ENCODE peak calls at places on chromosomes 6 and 20, in eight cellular contexts. One of them, this sample, is unnamed.

GRCh38 chr6:113649276-113649675 is 207.9 kb upstream of the MARCKS start:
- DNase-seq in fibroblast of the aortic adventitia: peak; percentile 27
- DNase-seq in AG04450: no peak
- DNase-seq in foreskin fibroblast: no peak
- DNase-seq in neural crest cell: no peak
- DNase-seq in endothelial cell: no peak
- DNase-seq in fibroblast of lung: no peak
- DNase-seq in fibroblast of villous mesenchyme: peak; percentile 51
- DNase-seq in this sample: no peak

GRCh38 chr6:139920027-139920851 is 545.8 kb upstream of the CITED2 start:
- DNase-seq in fibroblast of the aortic adventitia: no peak
- DNase-seq in AG04450: no peak
- DNase-seq in foreskin fibroblast: no peak
- DNase-seq in neural crest cell: no peak
- DNase-seq in endothelial cell: no peak
- DNase-seq in fibroblast of lung: no peak
- DNase-seq in fibroblast of villous mesenchyme: no peak
- DNase-seq in this sample: no peak

GRCh38 chr6:104633125-104633524 is 226.6 kb downstream of the HACE1 start:
- DNase-seq in fibroblast of the aortic adventitia: no peak
- DNase-seq in AG04450: no peak
- DNase-seq in foreskin fibroblast: peak; percentile 18
- DNase-seq in neural crest cell: no peak
- DNase-seq in endothelial cell: no peak
- DNase-seq in fibroblast of lung: no peak
- DNase-seq in fibroblast of villous mesenchyme: no peak
- DNase-seq in this sample: no peak

GRCh38 chr6:125229080-125229479 is 72.7 kb downstream of the HDDC2 start:
- DNase-seq in fibroblast of the aortic adventitia: peak; percentile 46
- DNase-seq in AG04450: no peak
- DNase-seq in foreskin fibroblast: peak; percentile 6
- DNase-seq in neural crest cell: no peak
- DNase-seq in endothelial cell: no peak
- DNase-seq in fibroblast of lung: peak; percentile 16
- DNase-seq in fibroblast of villous mesenchyme: peak; percentile 5
- DNase-seq in this sample: no peak

GRCh38 chr6:34315780-34316179 is 67.0 kb upstream of the SMIM29 start:
- DNase-seq in fibroblast of the aortic adventitia: no peak
- DNase-seq in AG04450: no peak
- DNase-seq in foreskin fibroblast: no peak
- DNase-seq in neural crest cell: no peak
- DNase-seq in endothelial cell: no peak
- DNase-seq in fibroblast of lung: no peak
- DNase-seq in fibroblast of villous mesenchyme: no peak
- DNase-seq in this sample: no peak

GRCh38 chr6:30520480-30520992 is 31.2 kb downstream of the HLA-E start:
- DNase-seq in fibroblast of the aortic adventitia: no peak
- DNase-seq in AG04450: no peak
- DNase-seq in foreskin fibroblast: peak; percentile 9
- DNase-seq in neural crest cell: no peak
- DNase-seq in endothelial cell: no peak
- DNase-seq in fibroblast of lung: no peak
- DNase-seq in fibroblast of villous mesenchyme: peak; percentile 23
- DNase-seq in this sample: no peak

GRCh38 chr20:63132131-63132714 is 83.7 kb downstream of the YTHDF1 start:
- DNase-seq in fibroblast of the aortic adventitia: no peak
- DNase-seq in AG04450: no peak
- DNase-seq in foreskin fibroblast: no peak
- DNase-seq in neural crest cell: no peak
- DNase-seq in endothelial cell: no peak
- DNase-seq in fibroblast of lung: no peak
- DNase-seq in fibroblast of villous mesenchyme: no peak
- DNase-seq in this sample: peak; percentile 0

GRCh38 chr6:74018825-74019224 is 322.8 kb downstream of the CD109 start:
- DNase-seq in fibroblast of the aortic adventitia: no peak
- DNase-seq in AG04450: no peak
- DNase-seq in foreskin fibroblast: peak; percentile 33
- DNase-seq in neural crest cell: no peak
- DNase-seq in endothelial cell: no peak
- DNase-seq in fibroblast of lung: peak; percentile 3
- DNase-seq in fibroblast of villous mesenchyme: no peak
- DNase-seq in this sample: no peak

GRCh38 chr20:56483970-56484369 is 15.5 kb downstream of the RTF2 start:
- DNase-seq in fibroblast of the aortic adventitia: no peak
- DNase-seq in AG04450: no peak
- DNase-seq in foreskin fibroblast: no peak
- DNase-seq in neural crest cell: no peak
- DNase-seq in endothelial cell: no peak
- DNase-seq in fibroblast of lung: no peak
- DNase-seq in fibroblast of villous mesenchyme: no peak
- DNase-seq in this sample: no peak

GRCh38 chr6:34484899-34485298 is 19.0 kb downstream of the PACSIN1 start:
- DNase-seq in fibroblast of the aortic adventitia: no peak
- DNase-seq in AG04450: no peak
- DNase-seq in foreskin fibroblast: no peak
- DNase-seq in neural crest cell: no peak
- DNase-seq in endothelial cell: no peak
- DNase-seq in fibroblast of lung: no peak
- DNase-seq in fibroblast of villous mesenchyme: no peak
- DNase-seq in this sample: no peak

GRCh38 chr20:21050710-21051109 is 55.4 kb downstream of the LINC00237 start:
- DNase-seq in fibroblast of the aortic adventitia: no peak
- DNase-seq in AG04450: no peak
- DNase-seq in foreskin fibroblast: no peak
- DNase-seq in neural crest cell: no peak
- DNase-seq in endothelial cell: no peak
- DNase-seq in fibroblast of lung: no peak
- DNase-seq in fibroblast of villous mesenchyme: no peak
- DNase-seq in this sample: no peak

GRCh38 chr6:138986578-138986977 is 1.5 kb downstream of the REPS1 start:
- DNase-seq in fibroblast of the aortic adventitia: peak; percentile 36
- DNase-seq in AG04450: no peak
- DNase-seq in foreskin fibroblast: peak; percentile 40
- DNase-seq in neural crest cell: no peak
- DNase-seq in endothelial cell: no peak
- DNase-seq in fibroblast of lung: no peak
- DNase-seq in fibroblast of villous mesenchyme: peak; percentile 79
- DNase-seq in this sample: no peak

GRCh38 chr6:47525330-47526057 is 47.9 kb downstream of the CD2AP start:
- DNase-seq in fibroblast of the aortic adventitia: no peak
- DNase-seq in AG04450: no peak
- DNase-seq in foreskin fibroblast: no peak
- DNase-seq in neural crest cell: no peak
- DNase-seq in endothelial cell: no peak
- DNase-seq in fibroblast of lung: no peak
- DNase-seq in fibroblast of villous mesenchyme: no peak
- DNase-seq in this sample: no peak

GRCh38 chr6:134114918-134115714 is 62.7 kb upstream of the SLC2A12 start:
- DNase-seq in fibroblast of the aortic adventitia: no peak
- DNase-seq in AG04450: no peak
- DNase-seq in foreskin fibroblast: no peak
- DNase-seq in neural crest cell: no peak
- DNase-seq in endothelial cell: no peak
- DNase-seq in fibroblast of lung: no peak
- DNase-seq in fibroblast of villous mesenchyme: no peak
- DNase-seq in this sample: no peak

GRCh38 chr6:153727910-153728309 is 311.1 kb upstream of the OPRM1 start:
- DNase-seq in fibroblast of the aortic adventitia: no peak
- DNase-seq in AG04450: no peak
- DNase-seq in foreskin fibroblast: peak; percentile 1
- DNase-seq in neural crest cell: no peak
- DNase-seq in endothelial cell: no peak
- DNase-seq in fibroblast of lung: no peak
- DNase-seq in fibroblast of villous mesenchyme: peak; percentile 71
- DNase-seq in this sample: no peak

GRCh38 chr6:144007779-144008500 is at the start of gene PLAGL1:
- DNase-seq in fibroblast of the aortic adventitia: peak; percentile 69
- DNase-seq in AG04450: peak; percentile 16
- DNase-seq in foreskin fibroblast: peak; percentile 85
- DNase-seq in neural crest cell: peak; percentile 41
- DNase-seq in endothelial cell: peak; percentile 65
- DNase-seq in fibroblast of lung: peak; percentile 61
- DNase-seq in fibroblast of villous mesenchyme: peak; percentile 70
- DNase-seq in this sample: peak; percentile 55

GRCh38 chr20:56574531-56575142 is 41.6 kb downstream of the FAM209B start:
- DNase-seq in fibroblast of the aortic adventitia: no peak
- DNase-seq in AG04450: no peak
- DNase-seq in foreskin fibroblast: peak; percentile 42
- DNase-seq in neural crest cell: no peak
- DNase-seq in endothelial cell: no peak
- DNase-seq in fibroblast of lung: no peak
- DNase-seq in fibroblast of villous mesenchyme: no peak
- DNase-seq in this sample: no peak

GRCh38 chr6:150751296-150751695 is 114.2 kb upstream of the MTHFD1L start:
- DNase-seq in fibroblast of the aortic adventitia: peak; percentile 33
- DNase-seq in AG04450: no peak
- DNase-seq in foreskin fibroblast: no peak
- DNase-seq in neural crest cell: no peak
- DNase-seq in endothelial cell: no peak
- DNase-seq in fibroblast of lung: no peak
- DNase-seq in fibroblast of villous mesenchyme: no peak
- DNase-seq in this sample: no peak

GRCh38 chr20:45545754-45546453 is 1.3 kb downstream of the EPPIN start:
- DNase-seq in fibroblast of the aortic adventitia: peak; percentile 61
- DNase-seq in AG04450: peak; percentile 1
- DNase-seq in foreskin fibroblast: peak; percentile 60
- DNase-seq in neural crest cell: no peak
- DNase-seq in endothelial cell: no peak
- DNase-seq in fibroblast of lung: peak; percentile 48
- DNase-seq in fibroblast of villous mesenchyme: peak; percentile 51
- DNase-seq in this sample: no peak

GRCh38 chr6:94344866-94345265 is 925.5 kb upstream of the EPHA7 start:
- DNase-seq in fibroblast of the aortic adventitia: no peak
- DNase-seq in AG04450: no peak
- DNase-seq in foreskin fibroblast: no peak
- DNase-seq in neural crest cell: no peak
- DNase-seq in endothelial cell: no peak
- DNase-seq in fibroblast of lung: no peak
- DNase-seq in fibroblast of villous mesenchyme: no peak
- DNase-seq in this sample: no peak

GRCh38 chr20:45408646-45409213 is 641 bp downstream of the DBNDD2 start:
- DNase-seq in fibroblast of the aortic adventitia: no peak
- DNase-seq in AG04450: no peak
- DNase-seq in foreskin fibroblast: no peak
- DNase-seq in neural crest cell: no peak
- DNase-seq in endothelial cell: no peak
- DNase-seq in fibroblast of lung: no peak
- DNase-seq in fibroblast of villous mesenchyme: no peak
- DNase-seq in this sample: no peak

GRCh38 chr6:46598215-46598614 is 54.4 kb downstream of the CYP39A1 start:
- DNase-seq in fibroblast of the aortic adventitia: no peak
- DNase-seq in AG04450: no peak
- DNase-seq in foreskin fibroblast: no peak
- DNase-seq in neural crest cell: no peak
- DNase-seq in endothelial cell: no peak
- DNase-seq in fibroblast of lung: no peak
- DNase-seq in fibroblast of villous mesenchyme: no peak
- DNase-seq in this sample: no peak

GRCh38 chr6:150142657-150143501 is at the start of gene PPP1R14C:
- DNase-seq in fibroblast of the aortic adventitia: no peak
- DNase-seq in AG04450: no peak
- DNase-seq in foreskin fibroblast: peak; percentile 34
- DNase-seq in neural crest cell: peak; percentile 47
- DNase-seq in endothelial cell: peak; percentile 44
- DNase-seq in fibroblast of lung: no peak
- DNase-seq in fibroblast of villous mesenchyme: no peak
- DNase-seq in this sample: peak; percentile 78

GRCh38 chr20:62433655-62434054 is 6.3 kb upstream of the RBBP8NL start:
- DNase-seq in fibroblast of the aortic adventitia: peak; percentile 15
- DNase-seq in AG04450: no peak
- DNase-seq in foreskin fibroblast: peak; percentile 8
- DNase-seq in neural crest cell: no peak
- DNase-seq in endothelial cell: no peak
- DNase-seq in fibroblast of lung: no peak
- DNase-seq in fibroblast of villous mesenchyme: peak; percentile 18
- DNase-seq in this sample: peak; percentile 52

GRCh38 chr6:74044417-74045096 is 348.6 kb downstream of the CD109 start:
- DNase-seq in fibroblast of the aortic adventitia: peak; percentile 62
- DNase-seq in AG04450: no peak
- DNase-seq in foreskin fibroblast: peak; percentile 76
- DNase-seq in neural crest cell: no peak
- DNase-seq in endothelial cell: no peak
- DNase-seq in fibroblast of lung: peak; percentile 83
- DNase-seq in fibroblast of villous mesenchyme: peak; percentile 51
- DNase-seq in this sample: no peak

GRCh38 chr20:2713285-2713684 is 20.7 kb downstream of the EBF4 start:
- DNase-seq in fibroblast of the aortic adventitia: no peak
- DNase-seq in AG04450: no peak
- DNase-seq in foreskin fibroblast: no peak
- DNase-seq in neural crest cell: no peak
- DNase-seq in endothelial cell: no peak
- DNase-seq in fibroblast of lung: no peak
- DNase-seq in fibroblast of villous mesenchyme: no peak
- DNase-seq in this sample: no peak
- TF ChIP-seq CTCF in fibroblast of the aortic adventitia: no peak
- TF ChIP-seq CTCF in AG04450: peak; percentile 4
- TF ChIP-seq CTCF in foreskin fibroblast: peak; percentile 16
- TF ChIP-seq CTCF in neural crest cell: no peak
- TF ChIP-seq CTCF in endothelial cell: no peak
- TF ChIP-seq CTCF in fibroblast of lung: no peak
- TF ChIP-seq CTCF in fibroblast of villous mesenchyme: no peak
- TF ChIP-seq CTCF in this sample: no peak

GRCh38 chr20:38315290-38315966 is 11.5 kb downstream of the BPI start:
- DNase-seq in fibroblast of the aortic adventitia: peak; percentile 42
- DNase-seq in AG04450: no peak
- DNase-seq in foreskin fibroblast: peak; percentile 74
- DNase-seq in neural crest cell: no peak
- DNase-seq in endothelial cell: no peak
- DNase-seq in fibroblast of lung: peak; percentile 43
- DNase-seq in fibroblast of villous mesenchyme: peak; percentile 35
- DNase-seq in this sample: no peak
- TF ChIP-seq CTCF in fibroblast of the aortic adventitia: peak; percentile 28
- TF ChIP-seq CTCF in AG04450: peak; percentile 43
- TF ChIP-seq CTCF in foreskin fibroblast: peak; percentile 31
- TF ChIP-seq CTCF in neural crest cell: no peak
- TF ChIP-seq CTCF in endothelial cell: no peak
- TF ChIP-seq CTCF in fibroblast of lung: peak; percentile 26
- TF ChIP-seq CTCF in fibroblast of villous mesenchyme: no peak
- TF ChIP-seq CTCF in this sample: no peak

DNA sequence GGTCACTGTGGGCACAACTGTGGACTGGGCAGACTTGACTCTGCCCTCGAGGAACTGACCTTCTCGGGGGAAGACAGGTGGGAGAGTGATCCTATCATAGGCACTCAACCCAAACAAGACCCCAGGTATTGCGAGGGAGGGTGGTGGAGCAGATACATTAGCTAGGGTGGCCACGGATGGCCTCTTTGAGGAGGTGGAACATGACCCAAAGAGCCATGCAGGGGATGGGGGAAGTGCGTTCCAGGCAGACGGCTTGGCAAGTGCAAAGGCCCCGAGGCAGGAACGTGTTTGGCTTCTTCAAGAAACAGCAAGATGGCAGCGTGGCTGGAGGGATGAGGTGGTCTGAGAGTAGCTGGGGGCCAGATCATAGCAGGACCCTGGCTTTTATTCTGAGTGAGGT is 167.6 kb downstream of the NFATC2 start:
- DNase-seq in fibroblast of the aortic adventitia: no peak
- DNase-seq in AG04450: no peak
- DNase-seq in foreskin fibroblast: no peak
- DNase-seq in neural crest cell: no peak
- DNase-seq in endothelial cell: no peak
- DNase-seq in fibroblast of lung: no peak
- DNase-seq in fibroblast of villous mesenchyme: no peak
- DNase-seq in this sample: no peak
- TF ChIP-seq CTCF in fibroblast of the aortic adventitia: no peak
- TF ChIP-seq CTCF in AG04450: no peak
- TF ChIP-seq CTCF in foreskin fibroblast: no peak
- TF ChIP-seq CTCF in neural crest cell: no peak
- TF ChIP-seq CTCF in endothelial cell: no peak
- TF ChIP-seq CTCF in fibroblast of lung: no peak
- TF ChIP-seq CTCF in fibroblast of villous mesenchyme: no peak
- TF ChIP-seq CTCF in this sample: no peak

GRCh38 chr20:40643891-40644290 is 45.1 kb downstream of the MAFB start:
- DNase-seq in fibroblast of the aortic adventitia: no peak
- DNase-seq in AG04450: no peak
- DNase-seq in foreskin fibroblast: no peak
- DNase-seq in neural crest cell: no peak
- DNase-seq in endothelial cell: peak; percentile 53
- DNase-seq in fibroblast of lung: no peak
- DNase-seq in fibroblast of villous mesenchyme: no peak
- DNase-seq in this sample: no peak
- TF ChIP-seq CTCF in fibroblast of the aortic adventitia: no peak
- TF ChIP-seq CTCF in AG04450: no peak
- TF ChIP-seq CTCF in foreskin fibroblast: no peak
- TF ChIP-seq CTCF in neural crest cell: no peak
- TF ChIP-seq CTCF in endothelial cell: no peak
- TF ChIP-seq CTCF in fibroblast of lung: no peak
- TF ChIP-seq CTCF in fibroblast of villous mesenchyme: no peak
- TF ChIP-seq CTCF in this sample: no peak

This sample was measured in nephron progenitor cell.